ENCODE peak calls at places on chromosomes 12 and 14, in six cellular contexts. R is fibroblast of pulmonary artery, I is NCI-H2081, L is T-helper 2 cell, N is choroid plexus epithelial cell, V is HS-27A. E is an unnamed sample.

GRCh38 chr12:68591716-68592437 is 18.8 kb upstream of the RAP1B start:
- DNase-seq in R (no peak), N (no peak), L (peak), I (peak), V (no peak), E (no peak)

GRCh38 chr12:22275847-22276246 is 58.7 kb downstream of the ST8SIA1 start:
- DNase-seq in R (peak), V (peak), L (no peak), I (no peak), N (peak), E (no peak)

GRCh38 chr12:110936367-110937103 is 16.2 kb upstream of the MYL2 start:
- DNase-seq in L (no peak), N (no peak), V (no peak), R (no peak), I (no peak), E (no peak)

GRCh38 chr12:48489012-48489411 is 6.7 kb downstream of the C12orf54 start:
- DNase-seq in I (no peak), R (peak), V (no peak), N (peak), L (no peak), E (no peak)

GRCh38 chr14:79057333-79057732 is 887.2 kb downstream of the NRXN3 start:
- DNase-seq in N (peak), V (no peak), L (no peak), R (no peak), I (no peak), E (no peak)

GRCh38 chr12:62006076-62006732 is 254.0 kb upstream of the USP15 start:
- DNase-seq in V (peak), N (peak), R (peak), L (no peak), I (peak), E (peak)

GRCh38 chr12:124518051-124518932 is 49.1 kb downstream of the NCOR2 start:
- DNase-seq in V (peak), R (peak), N (peak), L (no peak), I (peak), E (peak)

GRCh38 chr14:100081997-100082625 is 16.9 kb downstream of the EVL start:
- DNase-seq in R (no peak), N (no peak), V (no peak), L (no peak), I (no peak), E (no peak)

GRCh38 chr14:101492716-101493115 is 68.6 kb upstream of the DIO3 start:
- DNase-seq in V (no peak), R (no peak), N (no peak), L (no peak), I (no peak), E (no peak)

GRCh38 chr12:6334940-6335450 is 6.9 kb downstream of the TNFRSF1A start:
- DNase-seq in N (peak), I (no peak), R (no peak), V (no peak), L (no peak), E (no peak)

GRCh38 chr14:66401447-66402095 is 84.6 kb upstream of the CCDC196 start:
- DNase-seq in R (peak), L (no peak), I (peak), N (peak), V (no peak), E (no peak)

GRCh38 chr14:100606687-100607610 is 19.7 kb upstream of the BEGAIN start:
- DNase-seq in L (no peak), V (no peak), I (no peak), R (no peak), N (no peak), E (no peak)

GRCh38 chr12:124509676-124510300 is 57.6 kb downstream of the NCOR2 start:
- DNase-seq in R (peak), N (peak), V (no peak), L (no peak), I (no peak), E (no peak)

E was measured in glomerular endothelial cell.